ENCODE peak calls at places on chromosome 20, in five cellular contexts. P, B, M, A and Y are unnamed samples.

GRCh38 chr20:24765316-24766142 is 183.5 kb upstream of the CST7 start:
- DNase-seq in A (no peak), B (no peak), P (no peak), M (no peak), Y (no peak)

GRCh38 chr20:14341782-14342181 is 4.4 kb upstream of the FLRT3 start:
- DNase-seq in B (peak; percentile 61), A (peak; percentile 50), M (no peak), P (peak; percentile 73), Y (no peak)

GRCh38 chr20:35306931-35307517 is 14.8 kb upstream of the FAM83C start:
- DNase-seq in P (peak; percentile 86), M (peak; percentile 91), B (peak; percentile 91), A (peak; percentile 87), Y (no peak)

GRCh38 chr20:25223179-25223661 is 24.7 kb upstream of the PYGB start:
- DNase-seq in P (peak; percentile 96), A (peak; percentile 88), M (peak; percentile 97), B (peak; percentile 78), Y (no peak)

GRCh38 chr20:50412069-50412468 is 98.1 kb upstream of the PTPN1 start:
- DNase-seq in M (no peak), P (no peak), A (no peak), B (no peak), Y (no peak)

GRCh38 chr20:63696628-63697356 is at the start of gene TNFRSF6B:
- DNase-seq in A (no peak), M (no peak), B (no peak), P (no peak), Y (no peak)

GRCh38 chr20:63856111-63856511 is 5.2 kb upstream of the ABHD16B start:
- DNase-seq in A (no peak), P (no peak), B (no peak), M (no peak), Y (no peak)

GRCh38 chr20:6590891-6591679 is 176.4 kb upstream of the BMP2 start:
- DNase-seq in A (peak; percentile 77), M (no peak), B (peak; percentile 74), P (peak; percentile 67), Y (no peak)

GRCh38 chr20:56875052-56875663 is 246.1 kb downstream of the TFAP2C start:
- DNase-seq in B (peak; percentile 15), P (peak; percentile 92), A (peak; percentile 20), M (peak; percentile 65), Y (no peak)

GRCh38 chr20:50034567-50035170 is 51.9 kb downstream of the SNAI1 start:
- DNase-seq in P (no peak), B (peak; percentile 74), A (no peak), M (peak; percentile 86), Y (no peak)

GRCh38 chr20:24389686-24390085 is 79.7 kb upstream of the SYNDIG1 start:
- DNase-seq in P (no peak), M (no peak), A (no peak), B (no peak), Y (no peak)

GRCh38 chr20:34190679-34191090 is 50.5 kb upstream of the ASIP start:
- DNase-seq in A (peak; percentile 88), B (peak; percentile 93), M (peak; percentile 88), P (peak; percentile 94), Y (no peak)

GRCh38 chr20:54350415-54350814 is 125.0 kb upstream of the DOK5 start:
- DNase-seq in A (peak; percentile 56), B (peak; percentile 68), M (no peak), P (peak; percentile 67), Y (no peak)

GRCh38 chr20:10385850-10386544 is 48.0 kb downstream of the MKKS start:
- DNase-seq in B (peak; percentile 77), M (no peak), A (peak; percentile 73), P (peak; percentile 64), Y (no peak)

GRCh38 chr20:10379761-10380160 is 54.3 kb downstream of the MKKS start:
- DNase-seq in B (no peak), A (no peak), P (no peak), M (no peak), Y (no peak)

GRCh38 chr20:10376271-10377075 is 57.5 kb downstream of the MKKS start:
- DNase-seq in B (no peak), P (peak; percentile 55), A (no peak), M (no peak), Y (peak; percentile 2)

GRCh38 chr20:10381477-10381876 is 52.5 kb downstream of the MKKS start:
- DNase-seq in P (no peak), B (no peak), M (no peak), A (no peak), Y (no peak)
- TF ChIP-seq CTCF in P (no peak), B (no peak), M (peak; percentile 54), A (no peak), Y (no peak)

DNA sequence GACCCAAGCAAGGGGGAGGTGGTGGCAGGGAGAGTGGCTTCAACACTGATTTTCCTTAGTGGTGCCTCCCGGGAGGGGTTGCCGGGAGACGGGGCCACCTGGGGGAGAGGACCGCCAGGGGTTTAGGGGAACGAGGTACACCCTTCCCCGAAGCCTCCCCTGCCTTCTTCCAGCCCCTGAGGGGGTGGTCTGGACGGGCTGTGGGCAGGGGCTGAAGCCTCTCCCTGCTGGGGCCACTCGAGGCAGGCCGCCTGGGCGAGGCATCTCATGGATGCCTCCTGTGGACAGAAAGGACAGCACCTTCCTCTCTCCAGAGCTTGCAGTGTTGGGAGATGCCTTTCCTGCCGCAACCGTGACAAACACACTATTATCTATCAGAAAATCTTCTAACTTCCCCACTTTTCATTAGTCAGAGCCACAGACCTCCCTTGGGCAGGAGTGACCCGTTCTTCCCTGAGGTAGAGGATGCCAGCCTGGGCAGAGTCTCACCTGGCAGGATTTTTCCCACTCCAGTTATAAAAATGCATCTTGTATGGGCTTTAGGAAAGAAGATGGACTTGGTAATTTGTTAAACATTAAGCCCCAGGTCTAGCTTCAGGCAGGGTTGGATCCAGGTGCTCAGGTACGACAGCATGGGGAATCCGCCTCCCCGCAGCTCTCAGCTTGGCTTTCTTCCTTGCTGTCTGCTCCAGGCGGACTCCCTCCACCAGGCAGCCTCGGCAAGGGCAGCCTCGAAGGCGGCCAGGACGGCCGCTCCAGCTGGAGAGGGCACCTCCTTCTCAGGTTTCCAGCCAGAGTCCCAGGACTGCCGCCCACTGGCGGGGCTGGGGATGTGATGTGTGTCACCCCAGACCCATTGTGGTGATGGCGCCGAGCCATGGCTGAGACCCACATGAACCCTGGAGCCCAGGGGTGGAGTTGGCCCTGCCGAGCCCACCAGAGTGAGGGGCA is 11.0 kb downstream of the HRH3 start:
- DNase-seq in M (peak; percentile 54), B (peak; percentile 12), P (no peak), A (no peak), Y (no peak)
- H3K4me3 ChIP-seq in M (no peak overlapping the region), B (no peak overlapping the region), P (no peak overlapping the region), A (no peak overlapping the region), Y (no peak overlapping the region)

DNA sequence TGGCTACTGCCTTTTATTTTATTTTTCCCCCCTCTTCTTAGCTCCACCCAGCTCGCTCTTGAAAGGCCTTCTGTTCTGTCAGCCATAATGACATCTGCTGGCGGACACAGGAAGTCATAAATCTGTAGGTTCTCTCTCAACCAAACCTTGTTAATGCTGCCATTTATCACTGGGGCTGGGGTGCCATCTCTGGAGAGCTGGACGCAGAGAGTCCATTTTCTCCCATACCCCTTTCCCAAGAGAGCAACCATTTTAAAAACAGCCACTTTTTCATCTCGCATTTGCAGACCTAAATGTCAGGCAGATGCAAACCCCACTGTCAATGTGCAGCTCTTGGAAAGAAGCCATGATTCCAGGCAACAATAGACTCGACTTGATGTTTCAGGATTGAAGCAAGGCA is 13.0 kb upstream of the TSHZ2 start:
- DNase-seq in M (no peak), B (no peak), A (peak; percentile 49), P (no peak), Y (no peak)
- TF ChIP-seq CTCF in M (no peak), B (no peak), A (peak; percentile 30), P (no peak), Y (peak; percentile 2)

DNA sequence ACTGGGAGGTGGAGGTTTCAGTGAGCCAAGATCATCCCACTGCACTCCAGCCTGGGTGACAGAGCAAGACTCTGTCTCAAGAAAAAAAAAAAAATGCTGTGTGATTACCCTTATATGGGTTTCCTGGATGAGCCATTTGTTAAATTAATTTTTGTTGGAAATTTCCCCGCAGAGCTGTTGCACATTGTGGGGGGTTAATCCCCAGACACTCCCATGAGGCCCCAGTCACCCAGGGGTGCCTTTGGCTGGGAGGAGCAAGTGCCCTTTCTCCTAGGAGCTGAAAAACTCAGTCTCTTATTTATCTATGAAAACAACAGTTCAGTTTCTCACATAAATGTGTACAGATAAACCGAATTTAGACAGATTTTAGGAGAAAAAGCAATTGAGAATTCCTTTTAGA is 4.7 kb upstream of the DEFB132 start:
- DNase-seq in M (no peak), P (no peak), A (no peak), B (no peak), Y (no peak)
- H3K4me3 ChIP-seq in M (no peak overlapping the region), P (no peak overlapping the region), A (no peak overlapping the region), B (no peak overlapping the region), Y (no peak overlapping the region)

DNA sequence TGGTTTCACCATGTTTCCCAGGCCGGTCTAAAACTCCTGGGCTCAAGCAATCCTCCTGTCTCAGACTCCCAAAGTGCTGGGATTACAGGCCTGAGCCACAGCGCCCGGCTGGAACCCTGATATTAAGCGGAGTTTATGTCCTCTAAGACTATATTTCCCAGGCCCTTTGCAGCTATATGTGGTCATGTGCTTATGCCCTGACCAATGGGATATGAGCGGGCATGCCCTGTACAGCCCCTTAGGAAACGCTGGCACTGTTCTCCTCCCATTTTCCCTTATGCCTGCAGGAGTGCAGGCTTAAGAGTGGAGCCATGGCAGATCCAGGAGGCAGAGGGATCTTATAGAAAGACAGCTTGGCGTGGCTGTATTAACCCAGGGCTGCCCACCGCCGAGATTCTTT is 29.9 kb downstream of the RSPO4 start:
- DNase-seq in P (no peak), A (no peak), B (no peak), M (no peak), Y (no peak)
- TF ChIP-seq CTCF in P (no peak), A (no peak), B (no peak), M (no peak), Y (no peak)

GRCh38 chr20:44597930-44598329 is 15.6 kb downstream of the PKIG start:
- DNase-seq in A (no peak), M (no peak), B (no peak), P (peak; percentile 28), Y (no peak)
- H3K4me3 ChIP-seq in A (no peak overlapping the region), M (no peak overlapping the region), B (no peak overlapping the region), P (no peak overlapping the region), Y (peak overlapping the region; percentile 50)

GRCh38 chr20:48550814-48551213 is 277.0 kb downstream of the PREX1 start:
- DNase-seq in M (no peak), P (no peak), B (no peak), A (no peak), Y (no peak)
- TF ChIP-seq CTCF in M (no peak), P (no peak), B (no peak), A (no peak), Y (no peak)

GRCh38 chr20:59569305-59569704 is 35.0 kb upstream of the PHACTR3 start:
- DNase-seq in A (no peak), P (no peak), B (no peak), M (no peak), Y (no peak)
- H3K4me3 ChIP-seq in A (no peak overlapping the region), P (no peak overlapping the region), B (no peak overlapping the region), M (no peak overlapping the region), Y (no peak overlapping the region)